ENCODE peak calls at places on chromosomes 6 and 20, in ten cellular contexts. J is ovary, B is tibial nerve, U is IMR-90, X is testis, R is sigmoid colon, D is right lobe of liver, A is uterus, F is vagina, Q is heart left ventricle. I is an unnamed sample. For H3K9me3, the result is how much of the 10 kb centered on the place peaks cover.

GRCh38 chr20:60060593-60060992 is 102.4 kb downstream of the CDH26 start:
- DNase-seq in J (no peak), B (no peak), U (no peak), X (no peak), R (peak), D (no peak), A (no peak), F (peak), Q (no peak), I (no peak)

GRCh38 chr6:135935951-135936601 is 84.6 kb downstream of the PDE7B start:
- DNase-seq in J (no peak), B (no peak), U (peak), X (no peak), R (no peak), D (no peak), A (no peak), F (no peak), Q (no peak), I (no peak)

GRCh38 chr20:9403481-9403880 is 110.9 kb upstream of the LAMP5 start:
- DNase-seq in J (no peak), B (no peak), U (no peak), X (no peak), R (no peak), D (no peak), A (no peak), F (no peak), Q (no peak), I (no peak)

GRCh38 chr6:42452171-42453026 is 673 bp upstream of the TRERF1 start:
- DNase-seq in J (peak), B (peak), U (peak), X (peak), R (peak), D (no peak), A (peak), F (no peak), Q (peak), I (peak)

GRCh38 chr20:33377366-33377765 is 24.0 kb downstream of the CDK5RAP1 start:
- DNase-seq in J (no peak), B (no peak), U (no peak), X (no peak), R (no peak), D (no peak), A (no peak), F (no peak), Q (no peak), I (no peak)

GRCh38 chr6:30515967-30516753 is 26.9 kb downstream of the HLA-E start:
- DNase-seq in J (peak), B (peak), U (peak), X (peak), R (peak), D (peak), A (peak), F (no peak), Q (peak), I (peak)

GRCh38 chr6:140579918-140580317 is 1205.5 kb upstream of the CITED2 start:
- DNase-seq in J (no peak), B (no peak), U (no peak), X (no peak), R (no peak), D (no peak), A (no peak), F (no peak), Q (no peak), I (no peak)

GRCh38 chr6:101296184-101296583 is 97.3 kb upstream of the GRIK2 start:
- DNase-seq in J (no peak), B (no peak), U (peak), X (no peak), R (no peak), D (no peak), A (no peak), F (no peak), Q (no peak), I (no peak)

GRCh38 chr20:62392077-62392418 is 5.1 kb downstream of the RPS21 start:
- DNase-seq in J (no peak), B (no peak), U (no peak), X (no peak), R (no peak), D (no peak), A (no peak), F (no peak), Q (no peak), I (no peak)

GRCh38 chr6:138654715-138655634 is 118.6 kb upstream of the CCDC28A start:
- DNase-seq in J (no peak), B (no peak), U (peak), X (no peak), R (no peak), D (no peak), A (no peak), F (no peak), Q (no peak), I (no peak)

GRCh38 chr6:69791065-69791471 is 5.7 kb downstream of the LMBRD1 start:
- DNase-seq in J (no peak), B (no peak), U (peak), X (no peak), R (no peak), D (no peak), A (no peak), F (no peak), Q (no peak), I (peak)

GRCh38 chr6:75812560-75812959 is 63.5 kb downstream of the MYO6 start:
- DNase-seq in J (no peak), B (no peak), U (no peak), X (no peak), R (no peak), D (no peak), A (no peak), F (no peak), Q (no peak), I (no peak)

GRCh38 chr6:127058027-127058426 is 60.4 kb upstream of the RSPO3 start:
- DNase-seq in J (no peak), B (no peak), U (peak), X (no peak), R (no peak), D (no peak), A (no peak), F (no peak), Q (no peak), I (no peak)

GRCh38 chr6:31149827-31150447 is 7.7 kb downstream of the CCHCR1 start:
- DNase-seq in J (no peak), B (no peak), U (no peak), X (no peak), R (no peak), D (peak), A (no peak), F (no peak), Q (no peak), I (no peak)

GRCh38 chr20:38133680-38134426 is 31.2 kb downstream of the TGM2 start:
- DNase-seq in J (no peak), B (no peak), U (no peak), X (no peak), R (peak), D (peak), A (no peak), F (no peak), Q (no peak), I (no peak)

GRCh38 chr20:22763257-22763906 is 179.0 kb upstream of the FOXA2 start:
- DNase-seq in J (no peak), B (no peak), U (no peak), X (no peak), R (no peak), D (no peak), A (no peak), F (no peak), Q (peak), I (no peak)

GRCh38 chr6:108477034-108477433 is 83.7 kb upstream of the FOXO3 start:
- DNase-seq in J (no peak), B (no peak), U (no peak), X (no peak), R (no peak), D (no peak), A (no peak), F (no peak), Q (no peak), I (no peak)

GRCh38 chr20:46438156-46438750 is 31.8 kb upstream of the ELMO2 start:
- DNase-seq in J (no peak), B (no peak), U (peak), X (peak), R (no peak), D (no peak), A (no peak), F (no peak), Q (no peak), I (peak)

GRCh38 chr6:7811441-7811840 is 85.5 kb downstream of the BMP6 start:
- DNase-seq in J (no peak), B (no peak), U (no peak), X (no peak), R (no peak), D (no peak), A (no peak), F (no peak), Q (no peak), I (no peak)

GRCh38 chr20:51750037-51750769 is 18.0 kb downstream of the ATP9A start:
- DNase-seq in J (peak), B (peak), U (peak), X (peak), R (peak), D (peak), A (peak), F (no peak), Q (peak), I (peak)

GRCh38 chr6:137271245-137272183 is 52.3 kb upstream of the IFNGR1 start:
- DNase-seq in J (no peak), B (no peak), U (peak), X (no peak), R (no peak), D (no peak), A (no peak), F (no peak), Q (no peak), I (no peak)

GRCh38 chr20:4084096-4084495 is 68.7 kb upstream of the RNF24 start:
- DNase-seq in J (no peak), B (no peak), U (no peak), X (no peak), R (no peak), D (no peak), A (no peak), F (no peak), Q (no peak), I (no peak)

GRCh38 chr6:26571592-26572296 is 25.0 kb upstream of the ABT1 start:
- DNase-seq in J (peak), B (peak), U (peak), X (peak), R (no peak), D (peak), A (peak), F (no peak), Q (peak), I (peak)

GRCh38 chr6:142478117-142478516 is 176.3 kb downstream of the ADGRG6 start:
- DNase-seq in J (no peak), B (no peak), U (peak), X (no peak), R (no peak), D (no peak), A (no peak), F (no peak), Q (no peak), I (no peak)

GRCh38 chr20:43681991-43682410 is 15.1 kb downstream of the MYBL2 start:
- DNase-seq in J (no peak), B (no peak), U (no peak), X (no peak), R (no peak), D (no peak), A (no peak), F (no peak), Q (no peak), I (peak)

GRCh38 chr6:138914701-138915100 is 73.4 kb downstream of the REPS1 start:
- DNase-seq in J (no peak), B (no peak), U (peak), X (no peak), R (no peak), D (no peak), A (no peak), F (no peak), Q (no peak), I (no peak)

GRCh38 chr6:34736838-34737237 is 20.5 kb upstream of the SNRPC start:
- DNase-seq in J (no peak), B (no peak), U (no peak), X (no peak), R (no peak), D (no peak), A (no peak), F (no peak), Q (no peak), I (no peak)

GRCh38 chr20:58701431-58702160 is 9.0 kb downstream of the NPEPL1 start:
- DNase-seq in J (peak), B (no peak), U (no peak), X (no peak), R (peak), D (peak), A (peak), F (no peak), Q (peak), I (no peak)

GRCh38 chr6:12208190-12208589 is 82.0 kb upstream of the EDN1 start:
- DNase-seq in J (no peak), B (peak), U (peak), X (peak), R (no peak), D (peak), A (no peak), F (no peak), Q (no peak), I (peak)

GRCh38 chr6:56628105-56628504 is 14.6 kb downstream of the DST start:
- DNase-seq in J (no peak), B (no peak), U (no peak), X (no peak), R (no peak), D (no peak), A (no peak), F (no peak), Q (no peak), I (no peak)

GRCh38 chr6:122829456-122829855 is 40.4 kb downstream of the SMPDL3A start:
- DNase-seq in J (no peak), B (no peak), U (no peak), X (no peak), R (no peak), D (no peak), A (no peak), F (no peak), Q (no peak), I (no peak)

GRCh38 chr6:1636971-1637871 is 27.5 kb downstream of the FOXC1 start:
- DNase-seq in J (no peak), B (no peak), U (peak), X (no peak), R (peak), D (no peak), A (no peak), F (no peak), Q (no peak), I (peak)

GRCh38 chr6:168560126-168560525 is 119.1 kb downstream of the SMOC2 start:
- DNase-seq in J (no peak), B (no peak), U (no peak), X (no peak), R (no peak), D (no peak), A (no peak), F (no peak), Q (no peak), I (no peak)

GRCh38 chr20:47272893-47273590 is 83.5 kb downstream of the ZMYND8 start:
- DNase-seq in J (no peak), B (peak), U (peak), X (peak), R (peak), D (peak), A (no peak), F (no peak), Q (no peak), I (peak)

GRCh38 chr6:25359191-25359861 is 80.2 kb downstream of the CARMIL1 start:
- DNase-seq in J (no peak), B (peak), U (peak), X (no peak), R (peak), D (no peak), A (peak), F (no peak), Q (peak), I (no peak)

GRCh38 chr6:165678429-165678828 is 15.4 kb upstream of the PDE10A start:
- DNase-seq in J (no peak), B (no peak), U (no peak), X (no peak), R (no peak), D (no peak), A (no peak), F (no peak), Q (no peak), I (no peak)

GRCh38 chr20:36251426-36251825 is 15.1 kb downstream of the AAR2 start:
- DNase-seq in J (no peak), B (no peak), U (no peak), X (no peak), R (peak), D (no peak), A (no peak), F (no peak), Q (no peak), I (no peak)

GRCh38 chr6:15715060-15715459 is 52.2 kb upstream of the DTNBP1 start:
- DNase-seq in J (no peak), B (no peak), U (no peak), X (no peak), R (no peak), D (no peak), A (no peak), F (no peak), Q (no peak), I (no peak)

GRCh38 chr20:45343445-45343866 is 4.8 kb downstream of the SDC4 start:
- DNase-seq in J (no peak), B (no peak), U (no peak), X (no peak), R (no peak), D (peak), A (no peak), F (no peak), Q (no peak), I (peak)
- TF ChIP-seq POLR2A in J (no peak), B (no peak), U (no peak), X (no peak), R (no peak), D (peak), A (no peak), F (no peak), Q (no peak), I (no peak)

GRCh38 chr20:40925829-40926228 is 102.8 kb upstream of the TOP1 start:
- DNase-seq in J (no peak), B (no peak), U (no peak), X (no peak), R (no peak), D (no peak), A (no peak), F (no peak), Q (no peak), I (no peak)
- H3K9me3 ChIP-seq in J (under half), B (under half), U (under half), X (under half), R (under half), D (under half), A (under half), F (under half), Q (under half), I (under half)

DNA sequence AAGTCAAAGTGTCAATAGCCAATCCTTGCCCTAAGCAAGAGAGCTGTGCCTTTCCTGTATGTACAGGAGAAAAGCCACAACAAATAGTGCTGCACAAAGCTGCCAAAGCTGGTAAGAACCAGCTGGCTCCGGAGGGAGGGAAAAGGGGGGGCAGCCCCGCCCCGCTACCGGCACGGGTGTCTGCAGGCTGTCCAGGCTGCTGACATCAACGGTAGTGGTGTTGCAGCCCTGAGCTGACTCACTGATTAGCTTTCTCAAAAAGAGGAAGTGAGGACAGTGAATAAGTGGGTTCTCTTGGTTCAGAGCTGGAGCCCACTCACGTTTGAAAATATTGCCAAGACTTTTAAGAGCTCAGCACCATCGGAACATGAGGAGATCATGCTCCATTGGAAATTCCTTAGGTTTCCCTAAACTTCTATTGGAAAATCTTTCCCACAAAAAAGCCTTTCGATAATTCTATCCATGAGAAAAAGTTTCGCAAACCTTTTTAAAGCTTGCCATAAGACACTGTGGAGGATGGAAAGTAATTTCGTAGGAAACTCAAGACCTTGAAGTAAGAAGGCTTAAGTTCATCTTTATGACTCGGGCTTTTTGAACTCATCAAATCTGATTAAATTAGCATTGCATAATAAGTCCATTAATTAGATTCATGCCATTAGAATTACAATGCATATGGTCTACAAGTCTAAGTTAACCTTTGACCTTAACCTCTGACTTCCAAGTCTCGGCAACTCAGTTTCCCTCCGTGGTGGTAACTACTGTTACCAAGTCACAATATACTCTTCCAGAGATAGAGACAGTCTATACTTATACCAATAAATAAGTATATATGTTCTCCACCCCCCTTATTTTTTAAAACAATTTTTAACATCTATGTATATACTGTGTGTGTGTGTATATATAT is 67.0 kb downstream of the TNFRSF21 start:
- DNase-seq in J (peak), B (peak), U (peak), X (peak), R (peak), D (peak), A (peak), F (no peak), Q (peak), I (peak)
- TF ChIP-seq POLR2A in J (no peak), B (no peak), U (no peak), X (no peak), R (no peak), D (no peak), A (no peak), F (no peak), Q (no peak), I (no peak)

DNA sequence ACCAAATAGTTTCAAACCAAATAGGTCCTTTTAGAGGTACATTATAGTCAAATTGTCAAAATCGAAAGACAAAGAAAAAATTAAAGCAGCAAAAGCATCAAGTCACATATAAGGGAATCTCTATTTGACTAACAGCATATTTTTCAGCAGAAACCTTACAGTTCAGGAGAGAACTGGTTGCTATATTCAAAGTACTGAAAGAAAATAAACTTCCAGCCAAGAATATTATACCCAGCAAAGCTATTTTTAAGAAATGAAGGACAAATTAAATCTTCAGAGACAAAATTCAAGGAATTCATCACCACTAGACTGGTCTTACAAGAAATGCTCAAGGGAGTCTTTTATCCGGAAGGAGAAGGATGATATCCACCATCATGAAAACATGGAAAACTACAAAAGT is 16.0 kb downstream of the WDR27 start:
- DNase-seq in J (no peak), B (no peak), U (no peak), X (no peak), R (no peak), D (no peak), A (no peak), F (no peak), Q (no peak), I (no peak)
- H3K9me3 ChIP-seq in J (under half), B (under half), U (under half), X (under half), R (under half), D (under half), A (under half), F (under half), Q (under half), I (under half)

GRCh38 chr6:130054725-130055124 is 36.3 kb downstream of the L3MBTL3 start:
- DNase-seq in J (no peak), B (no peak), U (no peak), X (peak), R (no peak), D (no peak), A (no peak), F (no peak), Q (no peak), I (no peak)

GRCh38 chr6:130055271-130055670 is 36.9 kb downstream of the L3MBTL3 start:
- DNase-seq in J (no peak), B (no peak), U (no peak), X (no peak), R (no peak), D (no peak), A (no peak), F (no peak), Q (no peak), I (no peak)

DNA sequence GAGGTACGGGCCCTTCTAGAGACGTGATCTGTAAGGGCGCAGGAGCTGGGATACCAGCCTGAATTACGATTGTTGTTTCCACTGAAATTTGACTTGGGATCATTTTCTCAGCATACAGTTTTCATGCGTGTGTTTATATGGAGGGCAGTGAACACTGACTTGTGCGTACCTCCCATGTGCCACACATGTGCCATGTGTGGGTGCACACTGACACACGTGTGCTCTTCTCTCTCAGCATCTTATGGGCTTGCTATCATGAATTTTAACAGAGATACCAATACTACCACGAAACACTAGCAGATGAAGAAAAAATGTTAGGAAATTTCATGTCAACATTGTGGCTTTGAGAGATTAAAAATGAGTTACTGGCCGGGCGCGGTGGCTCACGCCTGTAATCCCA is 39.1 kb downstream of the L3MBTL3 start:
- DNase-seq in J (no peak), B (no peak), U (no peak), X (no peak), R (no peak), D (no peak), A (no peak), F (no peak), Q (no peak), I (no peak)
- TF ChIP-seq POLR2A in J (no peak), B (no peak), U (no peak), X (no peak), R (no peak), D (no peak), A (no peak), F (no peak), Q (no peak), I (no peak)

I was measured in body of pancreas.